ENCODE peak calls at places on chromosomes 2 and 18, in eight cellular contexts. R is hypothalamus, Q is cardiac muscle cell, T is H54, F is posterior vena cava, N is NCI-H69, M is sigmoid colon, H is GM06990. W is an unnamed sample.

GRCh38 chr2:122391726-122392125 is 636.3 kb downstream of the TSN start:
- DNase-seq in N (no peak), M (no peak), Q (no peak), R (no peak), T (no peak), H (no peak), F (no peak), W (no peak)

GRCh38 chr18:57131782-57132181 is 15.1 kb upstream of the BOD1L2 start:
- DNase-seq in R (no peak), Q (no peak), F (no peak), H (no peak), N (peak), M (no peak), T (no peak), W (no peak)

GRCh38 chr18:50582500-50582899 is 22.6 kb downstream of the MAPK4 start:
- DNase-seq in M (no peak), R (no peak), H (no peak), F (no peak), N (no peak), Q (no peak), T (no peak), W (no peak)

GRCh38 chr2:44668336-44668735 is 273.2 kb upstream of the SIX3 start:
- DNase-seq in T (no peak), M (no peak), F (no peak), R (no peak), H (peak), Q (no peak), N (peak), W (no peak)

GRCh38 chr2:123363826-123364225 is 661.3 kb upstream of the CNTNAP5 start:
- DNase-seq in T (no peak), F (no peak), Q (no peak), H (no peak), R (no peak), M (no peak), N (no peak), W (no peak)

GRCh38 chr2:30979822-30980245 is 158.4 kb downstream of the GALNT14 start:
- DNase-seq in Q (peak), N (no peak), M (peak), T (peak), F (peak), H (no peak), R (no peak), W (no peak)

GRCh38 chr2:217753460-217754200 is 249.2 kb downstream of the TNS1 start:
- DNase-seq in H (no peak), T (no peak), F (no peak), Q (no peak), M (no peak), R (no peak), N (no peak), W (no peak)

GRCh38 chr2:177668617-177669016 is 276.0 kb downstream of the AGPS start:
- DNase-seq in R (no peak), Q (no peak), M (no peak), H (no peak), T (no peak), F (no peak), N (no peak), W (no peak)

GRCh38 chr2:135829420-135829983 is 7.5 kb downstream of the LCT start:
- DNase-seq in F (no peak), T (no peak), Q (no peak), N (peak), H (no peak), M (no peak), R (no peak), W (no peak)

GRCh38 chr2:158965731-158966130 is 2.7 kb upstream of the TANC1 start:
- DNase-seq in H (no peak), R (no peak), F (no peak), Q (no peak), T (no peak), M (no peak), N (no peak), W (no peak)

GRCh38 chr18:36402765-36403396 is 105.4 kb downstream of the FHOD3 start:
- DNase-seq in F (peak), N (peak), T (no peak), R (no peak), H (no peak), M (peak), Q (peak), W (no peak)

GRCh38 chr2:42105330-42106256 is 57.8 kb downstream of the PKDCC start:
- DNase-seq in Q (no peak), F (no peak), H (peak), M (no peak), N (peak), R (no peak), T (no peak), W (no peak)

GRCh38 chr18:11587846-11588245 is 21.6 kb upstream of the SLC35G4 start:
- DNase-seq in N (no peak), F (no peak), Q (no peak), H (no peak), T (no peak), R (no peak), M (no peak), W (no peak)

GRCh38 chr18:44938396-44939036 is 257.8 kb downstream of the SETBP1 start:
- DNase-seq in N (peak), Q (no peak), T (no peak), M (no peak), R (no peak), F (no peak), H (no peak), W (no peak)

GRCh38 chr2:84782717-84783442 is 98.0 kb downstream of the TRABD2A start:
- DNase-seq in N (no peak), R (no peak), F (no peak), T (no peak), M (no peak), Q (no peak), H (no peak), W (no peak)

GRCh38 chr18:65994294-65994693 is 243.5 kb downstream of the CDH7 start:
- DNase-seq in F (no peak), H (no peak), R (no peak), M (no peak), Q (no peak), T (no peak), N (no peak), W (no peak)

GRCh38 chr2:85925216-85925671 is 36.5 kb upstream of the ST3GAL5 start:
- DNase-seq in M (no peak), T (no peak), F (no peak), Q (no peak), H (no peak), R (no peak), N (no peak), W (no peak)

GRCh38 chr2:40279479-40279878 is 172.4 kb downstream of the SLC8A1 start:
- DNase-seq in F (no peak), N (no peak), Q (no peak), T (no peak), M (no peak), R (no peak), H (no peak), W (no peak)

GRCh38 chr2:150267651-150268415 is 219.6 kb downstream of the RND3 start:
- DNase-seq in T (no peak), H (no peak), N (no peak), M (no peak), F (no peak), R (no peak), Q (peak), W (no peak)

GRCh38 chr2:163505281-163505680 is 230.5 kb downstream of the FIGN start:
- DNase-seq in H (no peak), Q (no peak), T (no peak), N (no peak), M (no peak), F (no peak), R (no peak), W (no peak)

GRCh38 chr2:54588244-54588899 is 132.2 kb downstream of the SPTBN1 start:
- DNase-seq in R (no peak), N (peak), T (no peak), Q (no peak), H (no peak), F (no peak), M (no peak), W (no peak)

GRCh38 chr2:167697194-167697593 is 550.2 kb downstream of the STK39 start:
- DNase-seq in R (no peak), F (no peak), H (no peak), Q (no peak), T (no peak), M (no peak), N (no peak), W (no peak)

GRCh38 chr2:216915548-216916128 is 55.8 kb upstream of the TNP1 start:
- DNase-seq in H (no peak), Q (no peak), F (no peak), R (no peak), T (no peak), M (no peak), N (no peak), W (no peak)